ENCODE peak calls at places on chromosomes 4 and X, in six cellular contexts. H is IMR-90, U is mesenchymal stem cell, A is trophoblast cell, W is H9, R is H1. G is an unnamed sample.

GRCh38 chrX:30060718-30061117 is 154.6 kb upstream of the MAGEB2 start:
- DNase-seq in H (peak), U (peak), A (no peak), W (no peak), R (no peak), G (peak)

GRCh38 chr4:48490680-48491513 is 845 bp downstream of the ZAR1 start:
- DNase-seq in H (no peak), U (no peak), A (no peak), W (peak), R (no peak), G (no peak)

GRCh38 chr4:151013491-151013890 is 1.6 kb downstream of the LRBA start:
- DNase-seq in H (no peak), U (no peak), A (no peak), W (no peak), R (no peak), G (no peak)

GRCh38 chrX:71181558-71181909 is 36.9 kb downstream of the NLGN3 start:
- DNase-seq in H (no peak), U (no peak), A (no peak), W (peak), R (no peak), G (no peak)

GRCh38 chr4:144374065-144374464 is 233.5 kb upstream of the GYPA start:
- DNase-seq in H (no peak), U (no peak), A (no peak), W (peak), R (no peak), G (no peak)

GRCh38 chr4:111506706-111507105 is 638.5 kb upstream of the FAM241A start:
- DNase-seq in H (peak), U (no peak), A (no peak), W (no peak), R (no peak), G (no peak)

GRCh38 chr4:115323106-115323684 is 209.8 kb upstream of the NDST4 start:
- DNase-seq in H (no peak), U (no peak), A (no peak), W (no peak), R (no peak), G (no peak)

GRCh38 chr4:51909236-51909703 is 66.3 kb downstream of the DCUN1D4 start:
- DNase-seq in H (no peak), U (no peak), A (no peak), W (no peak), R (no peak), G (no peak)

GRCh38 chr4:55249476-55249875 is 96.6 kb upstream of the SRD5A3 start:
- DNase-seq in H (no peak), U (no peak), A (no peak), W (no peak), R (no peak), G (no peak)

GRCh38 chr4:93912146-93912545 is 83.6 kb downstream of the ATOH1 start:
- DNase-seq in H (no peak), U (no peak), A (no peak), W (no peak), R (no peak), G (no peak)

GRCh38 chrX:41335590-41336331 is 1.8 kb downstream of the DDX3X start:
- DNase-seq in H (peak), U (no peak), A (peak), W (no peak), R (no peak), G (no peak)

GRCh38 chrX:20472148-20472547 is 205.4 kb upstream of the RPS6KA3 start:
- DNase-seq in H (no peak), U (no peak), A (no peak), W (no peak), R (no peak), G (no peak)

GRCh38 chr4:55742655-55743191 is 76.9 kb upstream of the EXOC1L start:
- DNase-seq in H (peak), U (peak), A (peak), W (no peak), R (no peak), G (peak)

GRCh38 chr4:6722891-6723290 is 6.9 kb downstream of the BLOC1S4 start:
- DNase-seq in H (no peak), U (no peak), A (no peak), W (no peak), R (no peak), G (no peak)

GRCh38 chrX:120774611-120775010 is 101.1 kb downstream of the CT47B1 start:
- DNase-seq in H (no peak), U (no peak), A (no peak), W (no peak), R (no peak), G (no peak)

GRCh38 chr4:1310796-1311715 is 21.4 kb downstream of the MAEA start:
- DNase-seq in H (no peak), U (no peak), A (no peak), W (no peak), R (no peak), G (no peak)

GRCh38 chr4:70660106-70660505 is 6.2 kb downstream of the JCHAIN start:
- DNase-seq in H (no peak), U (no peak), A (no peak), W (no peak), R (no peak), G (no peak)

GRCh38 chr4:170014359-170015008 is 11.7 kb downstream of the MFAP3L start:
- DNase-seq in H (no peak), U (no peak), A (no peak), W (no peak), R (no peak), G (no peak)

GRCh38 chrX:16853537-16853936 is 16.6 kb downstream of the RBBP7 start:
- DNase-seq in H (peak), U (no peak), A (no peak), W (no peak), R (no peak), G (no peak)

GRCh38 chrX:136268051-136269048 is 17.1 kb upstream of the MAP7D3 start:
- DNase-seq in H (peak), U (peak), A (peak), W (no peak), R (no peak), G (no peak)

GRCh38 chr4:173835863-173836262 is 305.8 kb upstream of the HAND2 start:
- DNase-seq in H (peak), U (peak), A (no peak), W (peak), R (no peak), G (peak)

GRCh38 chr4:94410678-94411206 is 41.0 kb upstream of the PDLIM5 start:
- DNase-seq in H (no peak), U (peak), A (peak), W (no peak), R (no peak), G (no peak)

GRCh38 chrX:78375894-78376293 is 48.5 kb upstream of the CYSLTR1 start:
- DNase-seq in H (no peak), U (no peak), A (peak), W (no peak), R (no peak), G (no peak)

GRCh38 chr4:23368081-23368697 is 521.7 kb downstream of the PPARGC1A start:
- DNase-seq in H (peak), U (peak), A (peak), W (peak), R (peak), G (peak)

GRCh38 chr4:52701207-52701606 is 42.1 kb upstream of the USP46 start:
- DNase-seq in H (no peak), U (no peak), A (no peak), W (no peak), R (no peak), G (no peak)

GRCh38 chr4:139099366-139099982 is 77.5 kb downstream of the ELF2 start:
- DNase-seq in H (peak), U (peak), A (peak), W (peak), R (no peak), G (peak)

GRCh38 chr4:109156346-109156745 is 146.1 kb downstream of the COL25A1 start:
- DNase-seq in H (no peak), U (no peak), A (no peak), W (no peak), R (no peak), G (no peak)

GRCh38 chr4:71907782-71908181 is 123.9 kb upstream of the GC start:
- DNase-seq in H (no peak), U (no peak), A (no peak), W (no peak), R (no peak), G (no peak)

GRCh38 chr4:38411092-38411491 is 252.9 kb upstream of the KLF3 start:
- DNase-seq in H (no peak), U (no peak), A (peak), W (no peak), R (no peak), G (no peak)

GRCh38 chr4:52911684-52912294 is 49.7 kb downstream of the RASL11B start:
- DNase-seq in H (peak), U (peak), A (peak), W (peak), R (peak), G (peak)

GRCh38 chr4:86050516-86050915 is 309.3 kb downstream of the MAPK10 start:
- DNase-seq in H (no peak), U (no peak), A (no peak), W (no peak), R (no peak), G (no peak)
- H3K14ac ChIP-seq in H (no peak), U (no peak), A (no peak), W (no peak), R (no peak), G (no peak)

GRCh38 chr4:98542011-98542410 is 116.4 kb downstream of the TSPAN5 start:
- DNase-seq in H (no peak), U (no peak), A (no peak), W (no peak), R (no peak), G (no peak)

GRCh38 chr4:98539741-98540140 is 118.7 kb downstream of the TSPAN5 start:
- DNase-seq in H (no peak), U (no peak), A (no peak), W (no peak), R (no peak), G (no peak)

GRCh38 chr4:98536631-98537030 is 121.8 kb downstream of the TSPAN5 start:
- DNase-seq in H (no peak), U (no peak), A (no peak), W (peak), R (no peak), G (no peak)

GRCh38 chr4:98540803-98541202 is 117.6 kb downstream of the TSPAN5 start:
- DNase-seq in H (no peak), U (no peak), A (no peak), W (no peak), R (no peak), G (no peak)

GRCh38 chr4:98539299-98539698 is 119.1 kb downstream of the TSPAN5 start:
- DNase-seq in H (no peak), U (no peak), A (no peak), W (no peak), R (no peak), G (no peak)
- H3K14ac ChIP-seq in H (no peak), U (no peak), A (no peak), W (no peak), R (no peak), G (no peak)

GRCh38 chr4:182192511-182193181 is 50.6 kb upstream of the TENM3 start:
- DNase-seq in H (peak), U (no peak), A (peak), W (no peak), R (no peak), G (no peak)
- H3K14ac ChIP-seq in H (no peak), U (no peak), A (no peak), W (no peak), R (no peak), G (no peak)

GRCh38 chr4:182507808-182508207 is 264.6 kb downstream of the TENM3 start:
- DNase-seq in H (peak), U (no peak), A (no peak), W (no peak), R (no peak), G (no peak)
- H3K14ac ChIP-seq in H (no peak), U (no peak), A (no peak), W (no peak), R (no peak), G (no peak)

DNA sequence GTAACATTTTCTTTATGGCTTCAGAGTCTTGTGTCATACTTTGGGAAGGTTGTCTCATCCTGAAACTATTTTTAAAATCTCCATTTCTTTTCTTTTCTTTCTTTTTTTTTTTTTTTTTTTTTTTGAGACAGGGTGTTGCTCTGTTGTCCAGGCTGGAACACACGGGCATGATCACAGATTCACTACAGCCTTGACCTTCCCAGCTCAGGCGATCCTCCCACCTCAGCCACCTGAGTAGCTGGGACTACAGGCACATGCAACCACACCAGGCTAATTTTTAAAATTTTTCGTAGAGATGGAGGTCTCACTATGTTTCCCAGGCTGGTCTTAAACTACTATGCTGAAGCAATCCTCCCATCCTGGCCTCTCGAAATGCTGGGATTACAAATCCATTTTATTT is 24.9 kb downstream of the RWDD4 start:
- DNase-seq in H (peak), U (no peak), A (peak), W (no peak), R (no peak), G (no peak)
- H3K14ac ChIP-seq in H (peak), U (no peak), A (no peak), W (no peak), R (no peak), G (no peak)

GRCh38 chr4:113564493-113564892 is 197.0 kb downstream of the CAMK2D start:
- DNase-seq in H (no peak), U (no peak), A (no peak), W (no peak), R (no peak), G (no peak)

GRCh38 chr4:113561758-113562157 is 199.8 kb downstream of the CAMK2D start:
- DNase-seq in H (no peak), U (no peak), A (no peak), W (no peak), R (no peak), G (no peak)

GRCh38 chr4:113563691-113564378 is 197.7 kb downstream of the CAMK2D start:
- DNase-seq in H (no peak), U (no peak), A (no peak), W (no peak), R (no peak), G (no peak)

GRCh38 chr4:113565702-113566012 is 195.9 kb downstream of the CAMK2D start:
- DNase-seq in H (no peak), U (no peak), A (no peak), W (no peak), R (no peak), G (no peak)

DNA sequence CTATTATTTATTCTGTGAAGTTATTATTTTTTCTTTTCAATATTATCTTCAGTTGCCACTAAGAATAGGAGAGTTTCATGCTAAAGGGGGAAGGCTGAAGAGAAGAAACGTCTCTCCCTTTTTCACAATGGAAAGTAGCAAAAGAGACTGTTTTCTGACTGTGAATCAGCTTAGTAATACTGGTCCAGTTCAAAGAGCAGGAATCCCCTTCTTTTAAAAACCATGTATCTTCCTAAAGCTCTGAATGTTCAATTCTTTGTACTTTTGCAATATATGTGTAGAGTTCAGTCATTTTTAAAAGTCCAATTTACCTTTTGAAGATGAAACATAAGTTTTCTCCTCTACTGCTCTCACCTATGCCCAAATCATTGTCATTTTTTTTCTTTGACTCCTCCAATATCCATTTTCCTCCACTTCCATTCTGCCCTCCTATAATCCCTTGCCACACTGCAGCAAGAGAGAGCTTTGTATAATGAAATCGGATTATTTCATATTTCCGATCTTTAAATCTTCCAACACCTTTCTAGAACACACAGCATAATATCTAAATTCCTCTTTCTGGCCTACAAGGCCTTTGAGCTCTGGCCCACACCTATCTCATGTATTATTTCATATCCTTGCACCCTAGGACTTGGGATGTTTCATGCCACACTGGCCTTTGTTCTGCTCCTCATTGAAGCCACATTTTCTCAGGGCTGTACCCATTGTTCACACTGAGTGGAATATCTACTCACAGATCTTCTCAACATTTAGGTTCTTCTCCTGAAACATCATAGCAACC is 195.3 kb downstream of the CAMK2D start:
- DNase-seq in H (no peak), U (no peak), A (no peak), W (no peak), R (no peak), G (no peak)
- H3K14ac ChIP-seq in H (peak), U (no peak), A (no peak), W (no peak), R (no peak), G (no peak)

DNA sequence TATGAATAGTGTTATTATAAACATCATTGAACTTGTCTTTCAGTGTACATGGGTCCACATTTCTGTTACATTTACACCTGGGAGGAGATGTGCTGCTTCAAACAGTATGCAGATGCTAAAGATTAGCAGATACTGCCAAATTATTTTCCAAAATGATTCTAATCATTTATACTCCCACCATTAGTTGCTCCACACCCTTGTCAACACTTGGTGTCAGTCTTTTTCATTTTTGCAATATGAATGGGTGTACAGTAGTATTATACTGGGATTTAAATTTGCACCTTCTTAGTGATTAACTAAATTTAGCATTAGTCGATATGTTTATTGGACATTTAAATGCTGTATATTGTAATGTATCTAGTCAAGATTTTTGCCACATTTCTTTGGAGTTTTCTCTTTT is 131.6 kb upstream of the GRID2 start:
- DNase-seq in H (no peak), U (no peak), A (no peak), W (no peak), R (no peak), G (no peak)
- H3K14ac ChIP-seq in H (no peak), U (no peak), A (no peak), W (no peak), R (no peak), G (no peak)